ENCODE peak calls at places on chromosomes 1 and 21, in four cellular contexts. M is PC-3, Z is heart left ventricle, F is sigmoid colon. S is an unnamed sample.

GRCh38 chr1:100926240-100926639 is 30.4 kb downstream of the SLC30A7 start:
- DNase-seq in Z (no peak), F (no peak), M (no peak), S (no peak)

GRCh38 chr1:85240174-85240601 is 19.3 kb downstream of the C1orf52 start:
- DNase-seq in Z (no peak), F (no peak), M (peak; percentile 51), S (peak; percentile 43)

GRCh38 chr1:233143266-233143665 is 152.3 kb downstream of the PCNX2 start:
- DNase-seq in Z (no peak), F (no peak), M (no peak), S (no peak)

GRCh38 chr1:41501581-41501980 is 17.1 kb upstream of the EDN2 start:
- DNase-seq in M (peak; percentile 78), Z (no peak), F (no peak), S (peak; percentile 82)

GRCh38 chr1:19309123-19309813 is 2.7 kb downstream of the AKR7A2 start:
- DNase-seq in Z (no peak), M (peak; percentile 54), F (no peak), S (peak; percentile 37)

GRCh38 chr1:212561501-212561931 is 47.0 kb upstream of the ATF3 start:
- DNase-seq in M (peak; percentile 96), Z (peak; percentile 21), F (no peak), S (peak; percentile 36)

GRCh38 chr21:45507523-45507875 is 34.7 kb downstream of the SLC19A1 start:
- DNase-seq in F (peak; percentile 38), Z (no peak), M (no peak), S (no peak)

GRCh38 chr1:226639631-226640061 is 91.1 kb downstream of the STUM start:
- DNase-seq in M (no peak), Z (no peak), F (peak; percentile 65), S (no peak)

GRCh38 chr1:206583461-206584264 is 28.6 kb downstream of the EIF2D start:
- DNase-seq in F (peak; percentile 79), Z (peak; percentile 76), M (peak; percentile 86), S (peak; percentile 80)

GRCh38 chr1:213564215-213564659 is 423.5 kb upstream of the PROX1 start:
- DNase-seq in Z (no peak), M (peak; percentile 68), F (no peak), S (peak; percentile 43)

GRCh38 chr1:154860154-154860870 is 9.8 kb downstream of the KCNN3 start:
- DNase-seq in Z (no peak), M (no peak), F (no peak), S (no peak)

GRCh38 chr1:19597463-19598309 is 46.4 kb upstream of the NBL1 start:
- DNase-seq in F (no peak), Z (no peak), M (peak; percentile 17), S (peak; percentile 44)

GRCh38 chr1:42999308-42999707 is 40.6 kb upstream of the SLC2A1 start:
- DNase-seq in F (no peak), Z (no peak), M (peak; percentile 9), S (no peak)

GRCh38 chr1:3504823-3505155 is 50.3 kb downstream of the ARHGEF16 start:
- DNase-seq in Z (no peak), F (no peak), M (no peak), S (no peak)

GRCh38 chr1:17260264-17260663 is 11.4 kb downstream of the PADI3 start:
- DNase-seq in F (no peak), M (no peak), Z (no peak), S (no peak)

GRCh38 chr1:104072915-104073371 is 323.2 kb downstream of the AMY1C start:
- DNase-seq in Z (no peak), F (no peak), M (no peak), S (no peak)
- H3K4me3 ChIP-seq in Z (no peak overlapping the region), F (no peak overlapping the region), M (no peak overlapping the region), S (no peak overlapping the region)

DNA sequence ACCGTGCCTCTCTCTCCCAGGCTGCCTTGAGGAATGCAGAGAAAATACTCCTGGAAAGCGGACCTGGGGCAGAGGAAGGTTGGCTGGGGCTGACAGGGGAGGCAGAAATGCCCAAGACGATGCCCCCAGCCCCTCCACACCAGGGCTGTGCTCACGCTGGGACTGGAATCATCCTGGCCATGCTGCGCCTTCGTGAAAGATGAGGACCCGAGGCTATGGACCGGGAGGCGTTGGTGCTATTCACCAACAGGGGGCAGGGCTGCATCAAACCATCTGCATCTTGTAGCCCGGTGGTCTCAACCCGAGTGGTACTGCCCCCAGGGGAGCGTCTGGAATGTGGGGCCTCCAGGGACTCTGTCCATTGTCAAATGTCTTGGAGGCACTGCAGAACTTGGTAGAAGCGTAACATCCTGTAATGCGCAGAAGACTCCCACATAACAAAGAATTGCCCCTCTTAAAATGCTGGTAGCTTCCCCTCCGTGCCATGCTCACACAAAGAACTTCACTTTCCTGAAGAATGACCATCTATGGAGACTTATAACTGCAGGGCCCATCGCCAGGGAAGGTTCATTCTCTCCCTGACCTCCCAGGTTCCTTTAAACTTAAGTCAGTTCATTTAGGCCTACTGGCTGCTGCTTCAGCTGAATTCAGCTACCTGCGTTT is 251.2 kb downstream of the RRAGC start:
- DNase-seq in M (no peak), F (no peak), Z (peak; percentile 22), S (no peak)
- TF ChIP-seq CTCF in M (peak; percentile 47), F (no peak), Z (peak; percentile 42), S (peak; percentile 28)

GRCh38 chr1:203324103-203325003 is 19.0 kb downstream of the BTG2 start:
- DNase-seq in F (peak; percentile 69), Z (peak; percentile 33), M (no peak), S (no peak)
- H3K4me3 ChIP-seq in F (no peak overlapping the region), Z (no peak overlapping the region), M (no peak overlapping the region), S (no peak overlapping the region)

GRCh38 chr1:30407862-30408580 is 315.4 kb downstream of the MATN1 start:
- DNase-seq in F (peak; percentile 40), M (no peak), Z (peak; percentile 1), S (no peak)

GRCh38 chr1:30411206-30411605 is 312.2 kb downstream of the MATN1 start:
- DNase-seq in Z (no peak), M (no peak), F (peak; percentile 25), S (no peak)

GRCh38 chr1:30412241-30413110 is 310.9 kb downstream of the MATN1 start:
- DNase-seq in F (peak; percentile 38), M (no peak), Z (no peak), S (peak; percentile 25)

GRCh38 chr1:30409476-30410152 is 313.8 kb downstream of the MATN1 start:
- DNase-seq in M (no peak), Z (peak; percentile 1), F (no peak), S (no peak)

GRCh38 chr1:30410153-30410851 is 313.1 kb downstream of the MATN1 start:
- DNase-seq in M (no peak), Z (peak; percentile 4), F (peak; percentile 42), S (no peak)
- TF ChIP-seq CTCF in M (no peak), Z (no peak), F (no peak), S (no peak)

DNA sequence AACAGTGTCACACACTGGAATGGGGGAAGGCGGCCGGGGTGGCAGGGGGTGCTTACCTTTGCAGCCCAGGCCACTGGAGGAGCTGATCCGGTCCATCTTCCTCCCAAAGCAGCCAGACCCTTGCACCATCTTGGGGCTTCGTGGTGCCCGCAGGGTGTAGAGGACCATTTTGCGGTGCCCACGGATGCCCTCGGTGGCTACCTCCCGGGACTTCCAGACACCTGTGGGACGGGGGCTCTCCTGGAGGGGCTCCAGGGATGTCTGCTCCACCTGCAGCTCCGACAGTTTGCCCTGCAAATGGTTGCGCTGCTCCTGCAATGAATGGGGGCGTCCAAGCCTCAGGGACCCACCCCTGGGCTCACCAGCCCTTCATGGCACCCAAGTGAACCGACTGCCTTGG is 587 bp downstream of the NPPB start:
- DNase-seq in Z (no peak), F (no peak), M (no peak), S (no peak)
- H3K4me3 ChIP-seq in Z (no peak overlapping the region), F (no peak overlapping the region), M (no peak overlapping the region), S (no peak overlapping the region)

DNA sequence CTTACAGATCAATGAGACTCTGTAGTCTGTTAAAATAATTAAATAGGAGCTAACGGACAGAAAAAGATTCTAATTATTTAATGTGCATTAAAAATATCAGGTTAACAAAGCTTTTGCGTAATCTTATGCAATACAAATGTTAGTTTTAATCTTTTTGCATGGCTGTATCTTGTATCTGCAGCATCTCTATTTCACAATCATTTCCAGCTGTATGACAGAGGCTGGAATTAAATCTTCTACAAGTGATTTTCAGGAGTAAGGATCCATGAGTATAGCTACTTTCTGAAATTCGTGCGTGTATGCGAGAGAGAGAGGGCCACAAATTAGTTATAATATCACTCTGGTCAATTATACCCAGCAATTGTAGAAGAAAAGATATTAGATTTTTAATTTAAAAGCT is 1446.8 kb downstream of the NCAM2 start:
- DNase-seq in M (no peak), Z (no peak), F (no peak), S (no peak)
- TF ChIP-seq CTCF in M (no peak), Z (no peak), F (no peak), S (no peak)

S was measured in epithelial cell of esophagus.